ENCODE peak calls at places on chromosome 21, in seven cellular contexts. U, N, S, J, H, C and V are unnamed samples.

GRCh38 chr21:45076245-45076661 is 1.9 kb downstream of the ADARB1 start:
- DNase-seq in U (no peak), N (no peak), S (no peak), J (no peak), H (no peak), C (no peak), V (no peak)

GRCh38 chr21:41640756-41641509 is 125.9 kb downstream of the RIPK4 start:
- DNase-seq in U (no peak), N (no peak), S (no peak), J (no peak), H (peak; percentile 30), C (no peak), V (no peak)

GRCh38 chr21:36902793-36903192 is 63.7 kb downstream of the HLCS start:
- DNase-seq in U (no peak), N (no peak), S (no peak), J (no peak), H (no peak), C (no peak), V (no peak)

GRCh38 chr21:37507716-37508115 is 141.1 kb downstream of the DYRK1A start:
- DNase-seq in U (no peak), N (no peak), S (no peak), J (no peak), H (no peak), C (no peak), V (no peak)

GRCh38 chr21:41953831-41954653 is at the start of gene C2CD2:
- DNase-seq in U (peak; percentile 81), N (no peak), S (peak; percentile 35), J (no peak), H (peak; percentile 68), C (no peak), V (peak; percentile 72)

GRCh38 chr21:14712121-14712520 is 166.0 kb upstream of the SAMSN1 start:
- DNase-seq in U (no peak), N (no peak), S (no peak), J (no peak), H (no peak), C (no peak), V (no peak)

GRCh38 chr21:33734818-33735217 is 92.5 kb downstream of the ITSN1 start:
- DNase-seq in U (no peak), N (no peak), S (no peak), J (no peak), H (no peak), C (no peak), V (no peak)

GRCh38 chr21:28871388-28872015 is 121.2 kb downstream of the LTN1 start:
- DNase-seq in U (no peak), N (no peak), S (no peak), J (no peak), H (peak; percentile 21), C (no peak), V (no peak)

GRCh38 chr21:38930065-38930464 is 124.3 kb downstream of the ETS2 start:
- DNase-seq in U (no peak), N (no peak), S (no peak), J (no peak), H (no peak), C (no peak), V (no peak)

GRCh38 chr21:42941696-42942085 is 16.3 kb upstream of the ERVH48-1 start:
- DNase-seq in U (no peak), N (no peak), S (no peak), J (no peak), H (no peak), C (no peak), V (no peak)

GRCh38 chr21:46564391-46564790 is 40.5 kb downstream of the S100B start:
- DNase-seq in U (no peak), N (no peak), S (no peak), J (no peak), H (no peak), C (no peak), V (no peak)

GRCh38 chr21:42313501-42313969 is 1.7 kb downstream of the TFF3 start:
- DNase-seq in U (no peak), N (no peak), S (peak; percentile 73), J (no peak), H (peak; percentile 64), C (no peak), V (peak; percentile 89)

GRCh38 chr21:25441835-25442234 is 165.4 kb downstream of the MRPL39 start:
- DNase-seq in U (no peak), N (no peak), S (no peak), J (no peak), H (no peak), C (no peak), V (no peak)

GRCh38 chr21:42319368-42319767 is 4.2 kb upstream of the TFF3 start:
- DNase-seq in U (no peak), N (no peak), S (no peak), J (no peak), H (no peak), C (no peak), V (no peak)

GRCh38 chr21:34889537-34890257 is 159.4 kb downstream of the RUNX1 start:
- DNase-seq in U (peak; percentile 84), N (peak; percentile 46), S (peak; percentile 88), J (peak; percentile 81), H (peak; percentile 81), C (peak; percentile 52), V (peak; percentile 76)

GRCh38 chr21:33046455-33046854 is 20.7 kb downstream of the OLIG2 start:
- DNase-seq in U (no peak), N (no peak), S (no peak), J (no peak), H (no peak), C (no peak), V (no peak)

GRCh38 chr21:36126166-36126565 is 8.7 kb upstream of the CBR3 start:
- DNase-seq in U (no peak), N (no peak), S (no peak), J (no peak), H (no peak), C (no peak), V (no peak)

GRCh38 chr21:27476696-27477095 is 509.8 kb upstream of the ADAMTS5 start:
- DNase-seq in U (no peak), N (no peak), S (no peak), J (no peak), H (no peak), C (no peak), V (no peak)

GRCh38 chr21:46151989-46152938 is 3.1 kb downstream of the FTCD start:
- DNase-seq in U (peak; percentile 37), N (no peak), S (no peak), J (no peak), H (peak; percentile 1), C (no peak), V (no peak)

GRCh38 chr21:14982336-14982735 is 82.5 kb downstream of the NRIP1 start:
- DNase-seq in U (no peak), N (no peak), S (no peak), J (no peak), H (no peak), C (no peak), V (no peak)

GRCh38 chr21:42676799-42677198 is 23.4 kb downstream of the PDE9A start:
- DNase-seq in U (no peak), N (no peak), S (peak; percentile 46), J (no peak), H (no peak), C (no peak), V (peak; percentile 59)

GRCh38 chr21:46322351-46323226 is 1.1 kb downstream of the C21orf58 start:
- DNase-seq in U (peak; percentile 53), N (no peak), S (no peak), J (peak; percentile 21), H (peak; percentile 50), C (no peak), V (peak; percentile 26)

GRCh38 chr21:42811960-42812359 is 67.4 kb downstream of the WDR4 start:
- DNase-seq in U (no peak), N (no peak), S (no peak), J (no peak), H (no peak), C (no peak), V (no peak)

GRCh38 chr21:41678944-41679343 is 87.9 kb downstream of the RIPK4 start:
- DNase-seq in U (peak; percentile 82), N (no peak), S (peak; percentile 95), J (peak; percentile 97), H (peak; percentile 97), C (peak; percentile 95), V (peak; percentile 92)

GRCh38 chr21:33608559-33608958 is 20.1 kb upstream of the DONSON start:
- DNase-seq in U (no peak), N (no peak), S (no peak), J (no peak), H (no peak), C (no peak), V (no peak)

GRCh38 chr21:43975469-43976098 is 36.5 kb upstream of the TRAPPC10 start:
- DNase-seq in U (peak; percentile 91), N (peak; percentile 72), S (peak; percentile 43), J (peak; percentile 88), H (peak; percentile 75), C (peak; percentile 66), V (peak; percentile 54)

GRCh38 chr21:46599251-46599572 is 5.7 kb downstream of the S100B start:
- DNase-seq in U (no peak), N (no peak), S (no peak), J (no peak), H (peak; percentile 32), C (no peak), V (no peak)

GRCh38 chr21:37193676-37194075 is 73.5 kb downstream of the VPS26C start:
- DNase-seq in U (no peak), N (no peak), S (no peak), J (no peak), H (peak; percentile 18), C (no peak), V (no peak)

GRCh38 chr21:38869946-38870345 is 64.2 kb downstream of the ETS2 start:
- DNase-seq in U (no peak), N (no peak), S (peak; percentile 94), J (peak; percentile 34), H (no peak), C (no peak), V (peak; percentile 70)

GRCh38 chr21:44865561-44866280 is 7.8 kb downstream of the PTTG1IP start:
- DNase-seq in U (no peak), N (no peak), S (no peak), J (no peak), H (no peak), C (no peak), V (no peak)